ENCODE peak calls at places on chromosomes 3 and 15, in four cellular contexts. B is A549, T is IMR-90, I is HCT116. J is an unnamed sample. For H3K4me1, the result is how much of the 10 kb centered on the place peaks cover.

GRCh38 chr15:81767076-81767475 is 278.7 kb downstream of the MEX3B start:
- DNase-seq in B (no peak), T (no peak), I (no peak), J (no peak)

GRCh38 chr3:55090746-55091145 is 162.9 kb upstream of the LRTM1 start:
- DNase-seq in B (no peak), T (no peak), I (no peak), J (no peak)

GRCh38 chr3:30539772-30540171 is 66.6 kb upstream of the TGFBR2 start:
- DNase-seq in B (peak), T (peak), I (no peak), J (no peak)

GRCh38 chr3:101963902-101964362 is 114.6 kb downstream of the NFKBIZ start:
- DNase-seq in B (no peak), T (peak), I (no peak), J (no peak)

GRCh38 chr3:122793568-122794416 is at the start of gene HSPBAP1:
- DNase-seq in B (peak), T (peak), I (peak), J (peak)

GRCh38 chr3:59920801-59921200 is 871.0 kb upstream of the CFAP20DC start:
- DNase-seq in B (no peak), T (no peak), I (no peak), J (no peak)

GRCh38 chr3:51340989-51341636 is 44.0 kb upstream of the MANF start:
- DNase-seq in B (no peak), T (peak), I (peak), J (no peak)

GRCh38 chr15:98160236-98160635 is 199.7 kb downstream of the ARRDC4 start:
- DNase-seq in B (no peak), T (no peak), I (no peak), J (no peak)

GRCh38 chr3:41565003-41565402 is 365.7 kb downstream of the CTNNB1 start:
- DNase-seq in B (no peak), T (no peak), I (no peak), J (no peak)

GRCh38 chr15:33735637-33736247 is 232.6 kb upstream of the CHRM5 start:
- DNase-seq in B (peak), T (peak), I (peak), J (no peak)

GRCh38 chr3:130576571-130577266 is 59.7 kb downstream of the COL6A6 start:
- DNase-seq in B (no peak), T (peak), I (no peak), J (no peak)

GRCh38 chr3:126677862-126678549 is 23.1 kb upstream of the TXNRD3 start:
- DNase-seq in B (no peak), T (no peak), I (no peak), J (no peak)

GRCh38 chr3:126679831-126680677 is 24.0 kb upstream of the CHCHD6 start:
- DNase-seq in B (no peak), T (no peak), I (no peak), J (no peak)

GRCh38 chr3:126679318-126679751 is 24.4 kb upstream of the TXNRD3 start:
- DNase-seq in B (peak), T (peak), I (peak), J (peak)

GRCh38 chr3:126676919-126677705 is 22.2 kb upstream of the TXNRD3 start:
- DNase-seq in B (no peak), T (peak), I (no peak), J (no peak)

GRCh38 chr3:126678691-126679317 is 23.9 kb upstream of the TXNRD3 start:
- DNase-seq in B (no peak), T (no peak), I (no peak), J (no peak)
- TF ChIP-seq CTCF in B (no peak), T (no peak), I (no peak), J (no peak)

GRCh38 chr3:58352624-58353023 is 19.9 kb downstream of the PXK start:
- DNase-seq in B (no peak), T (no peak), I (no peak), J (no peak)

GRCh38 chr3:58349792-58350626 is 17.3 kb downstream of the PXK start:
- DNase-seq in B (no peak), T (no peak), I (no peak), J (no peak)

GRCh38 chr3:58350627-58351013 is 17.9 kb downstream of the PXK start:
- DNase-seq in B (no peak), T (peak), I (no peak), J (no peak)

GRCh38 chr3:58353722-58354553 is 21.2 kb downstream of the PXK start:
- DNase-seq in B (no peak), T (peak), I (no peak), J (no peak)

GRCh38 chr3:58351920-58352319 is 19.2 kb downstream of the PXK start:
- DNase-seq in B (no peak), T (no peak), I (no peak), J (no peak)
- H3K4me1 ChIP-seq in B (under half), T (under half), I (under half), J (under half)

GRCh38 chr3:195259564-195260285 is 11.2 kb downstream of the XXYLT1 start:
- DNase-seq in B (peak), T (peak), I (peak), J (peak)
- TF ChIP-seq POLR2A in B (no peak), T (peak), I (no peak), J (no peak)

GRCh38 chr15:79357566-79357965 is 46.7 kb downstream of the TMED3 start:
- DNase-seq in B (no peak), T (no peak), I (no peak), J (no peak)
- TF ChIP-seq CTCF in B (no peak), T (no peak), I (no peak), J (no peak)

J was measured in suprapubic skin.